ENCODE peak calls at places on chromosomes 2 and 18, in four cellular contexts. M is K562, N is H9, V is endodermal cell. G is an unnamed sample. For H3K27me3 and H3K4me1, the result is how much of the 10 kb centered on the place peaks cover.

GRCh38 chr2:139142252-139142651 is 362.1 kb upstream of the NXPH2 start:
- DNase-seq in V (peak), N (no peak), M (peak), G (no peak)

GRCh38 chr2:134142341-134142738 is 111.5 kb upstream of the MGAT5 start:
- DNase-seq in N (no peak), V (no peak), M (no peak), G (no peak)

GRCh38 chr18:48049757-48050156 is 119.3 kb upstream of the SMAD2 start:
- DNase-seq in V (no peak), M (no peak), N (no peak), G (no peak)

GRCh38 chr2:190598621-190599020 is 50.3 kb upstream of the NAB1 start:
- DNase-seq in M (no peak), N (no peak), V (no peak), G (no peak)

GRCh38 chr2:76930076-76930734 is 592.0 kb downstream of the LRRTM4 start:
- DNase-seq in N (no peak), V (no peak), M (no peak), G (no peak)

GRCh38 chr2:129812071-129812470 is 167.4 kb upstream of the RAB6C start:
- DNase-seq in N (no peak), M (no peak), V (no peak), G (no peak)

GRCh38 chr2:66570471-66570870 is 135.5 kb downstream of the MEIS1 start:
- DNase-seq in N (no peak), M (no peak), V (no peak), G (no peak)

GRCh38 chr2:160293401-160293911 is 93.4 kb upstream of the ITGB6 start:
- DNase-seq in N (no peak), M (no peak), V (peak), G (no peak)

GRCh38 chr2:167863377-167863776 is 384.0 kb downstream of the STK39 start:
- DNase-seq in V (no peak), M (no peak), N (no peak), G (no peak)

GRCh38 chr2:217277646-217278048 is 417.8 kb upstream of the TNP1 start:
- DNase-seq in V (no peak), N (no peak), M (no peak), G (no peak)

GRCh38 chr2:217274578-217274977 is 414.7 kb upstream of the TNP1 start:
- DNase-seq in M (no peak), V (no peak), N (no peak), G (no peak)

GRCh38 chr2:217275091-217275490 is 415.2 kb upstream of the TNP1 start:
- DNase-seq in M (no peak), V (no peak), N (no peak), G (no peak)

GRCh38 chr2:217273851-217274250 is 414.0 kb upstream of the TNP1 start:
- DNase-seq in M (no peak), V (no peak), N (no peak), G (no peak)

DNA sequence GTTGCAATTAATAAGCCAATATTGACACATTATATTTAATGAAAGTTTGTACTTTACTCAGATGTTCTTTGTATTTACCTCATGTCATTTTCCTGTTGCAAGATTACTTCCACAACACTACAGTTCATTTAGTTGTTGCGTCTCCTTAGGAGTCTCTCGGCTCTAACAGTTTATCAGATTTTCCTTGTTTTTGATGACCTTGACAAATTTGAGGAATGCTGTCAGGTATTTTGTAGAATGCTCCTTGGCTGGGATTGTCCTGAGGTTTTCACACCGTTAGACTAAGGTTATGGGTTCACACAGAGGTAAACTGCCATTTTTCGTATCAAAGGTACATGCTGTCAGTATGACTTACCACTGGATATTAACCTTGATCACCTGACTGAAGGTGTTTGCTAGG is 416.6 kb upstream of the TNP1 start:
- DNase-seq in N (no peak), M (no peak), V (no peak), G (no peak)
- H3K27me3 ChIP-seq in N (half or more), M (under half), V (under half), G (under half)

GRCh38 chr2:231785822-231786176 is 446 bp upstream of the COPS7B start:
- DNase-seq in N (no peak), M (no peak), V (no peak), G (no peak)

GRCh38 chr2:231785413-231785812 is 832 bp upstream of the COPS7B start:
- DNase-seq in V (no peak), M (no peak), N (no peak), G (no peak)

GRCh38 chr2:231781798-231782726 is 980 bp upstream of the PDE6D start:
- DNase-seq in M (peak), N (no peak), V (no peak), G (peak)

GRCh38 chr2:231786917-231787292 is 660 bp downstream of the COPS7B start:
- DNase-seq in N (no peak), M (no peak), V (no peak), G (no peak)

GRCh38 chr2:231786177-231786916 is at the start of gene COPS7B:
- DNase-seq in M (peak), N (peak), V (peak), G (peak)
- TF ChIP-seq CTCF in M (peak), N (peak), V (peak), G (no peak)

GRCh38 chr2:128789776-128790455 is 471.2 kb upstream of the HS6ST1 start:
- DNase-seq in N (peak), M (no peak), V (peak), G (no peak)
- H3K4me1 ChIP-seq in N (under half), M (under half), V (under half), G (under half)

GRCh38 chr2:45002661-45003210 is 6.5 kb downstream of the SIX2 start:
- DNase-seq in N (peak), M (no peak), V (no peak), G (no peak)

GRCh38 chr2:44999540-44999939 is 9.7 kb downstream of the SIX2 start:
- DNase-seq in N (no peak), M (no peak), V (no peak), G (no peak)

GRCh38 chr2:45000921-45001628 is 8.2 kb downstream of the SIX2 start:
- DNase-seq in V (peak), N (peak), M (no peak), G (no peak)

GRCh38 chr2:45001629-45002385 is 7.4 kb downstream of the SIX2 start:
- DNase-seq in N (peak), V (peak), M (no peak), G (no peak)

GRCh38 chr2:45000341-45000901 is 8.8 kb downstream of the SIX2 start:
- DNase-seq in M (no peak), N (peak), V (peak), G (no peak)
- H3K27me3 ChIP-seq in M (half or more), N (half or more), V (half or more), G (under half)

G was measured in Caco-2.